ENCODE peak calls at places on chromosome 18, in nine cellular contexts. One of them, this sample, is unnamed.
A peak's percentile ranks its signal among the peaks of the same experiment; 100 is the strongest.

GRCh38 chr18:45687617-45688016 is 36.4 kb upstream of the SLC14A1 start:
- ATAC-seq in HepG2: no peak
- ATAC-seq in upper lobe of left lung: peak; percentile 18
- ATAC-seq in A549: no peak
- ATAC-seq in activated naive CD4-positive, alpha-beta T cell treated with anti-CD3 and anti-CD28 coated beads, Interleukin-2, amount 50 U/mL, for 72 hours: no peak
- ATAC-seq in Right ventricle myocardium superior: peak; percentile 30
- ATAC-seq in left lobe of liver: no peak
- ATAC-seq in naive thymus-derived CD8-positive, alpha-beta T cell: peak; percentile 52
- ATAC-seq in activated CD8-positive, alpha-beta memory T cell treated with anti-CD3 and anti-CD28 coated beads, Interleukin-2, amount 10 ng/mL, durations not matched to agents 7 days and 5 days: peak; percentile 50
- ATAC-seq in this sample: peak; percentile 23

GRCh38 chr18:12968619-12969018 is 20.8 kb downstream of the SEH1L start:
- ATAC-seq in naive thymus-derived CD8-positive, alpha-beta T cell: no peak
- ATAC-seq in activated CD8-positive, alpha-beta memory T cell treated with anti-CD3 and anti-CD28 coated beads, Interleukin-2, amount 10 ng/mL, durations not matched to agents 7 days and 5 days: peak; percentile 66
- ATAC-seq in left lobe of liver: no peak
- ATAC-seq in Right ventricle myocardium superior: no peak
- ATAC-seq in HepG2: no peak
- ATAC-seq in activated naive CD4-positive, alpha-beta T cell treated with anti-CD3 and anti-CD28 coated beads, Interleukin-2, amount 50 U/mL, for 72 hours: peak; percentile 73
- ATAC-seq in A549: no peak
- ATAC-seq in upper lobe of left lung: no peak
- ATAC-seq in this sample: no peak

GRCh38 chr18:57954928-57955327 is 89.1 kb upstream of the NEDD4L start:
- ATAC-seq in left lobe of liver: no peak
- ATAC-seq in HepG2: no peak
- ATAC-seq in Right ventricle myocardium superior: no peak
- ATAC-seq in activated CD8-positive, alpha-beta memory T cell treated with anti-CD3 and anti-CD28 coated beads, Interleukin-2, amount 10 ng/mL, durations not matched to agents 7 days and 5 days: no peak
- ATAC-seq in activated naive CD4-positive, alpha-beta T cell treated with anti-CD3 and anti-CD28 coated beads, Interleukin-2, amount 50 U/mL, for 72 hours: no peak
- ATAC-seq in A549: no peak
- ATAC-seq in naive thymus-derived CD8-positive, alpha-beta T cell: no peak
- ATAC-seq in upper lobe of left lung: peak; percentile 9
- ATAC-seq in this sample: no peak

GRCh38 chr18:35525795-35526475 is 28.2 kb upstream of the INO80C start:
- ATAC-seq in upper lobe of left lung: peak; percentile 50
- ATAC-seq in activated CD8-positive, alpha-beta memory T cell treated with anti-CD3 and anti-CD28 coated beads, Interleukin-2, amount 10 ng/mL, durations not matched to agents 7 days and 5 days: no peak
- ATAC-seq in Right ventricle myocardium superior: peak; percentile 59
- ATAC-seq in A549: no peak
- ATAC-seq in activated naive CD4-positive, alpha-beta T cell treated with anti-CD3 and anti-CD28 coated beads, Interleukin-2, amount 50 U/mL, for 72 hours: no peak
- ATAC-seq in HepG2: peak; percentile 58
- ATAC-seq in left lobe of liver: peak; percentile 56
- ATAC-seq in naive thymus-derived CD8-positive, alpha-beta T cell: no peak
- ATAC-seq in this sample: no peak

GRCh38 chr18:25759111-25759510 is 331.3 kb downstream of the SS18 start:
- ATAC-seq in naive thymus-derived CD8-positive, alpha-beta T cell: no peak
- ATAC-seq in upper lobe of left lung: no peak
- ATAC-seq in left lobe of liver: no peak
- ATAC-seq in HepG2: no peak
- ATAC-seq in activated naive CD4-positive, alpha-beta T cell treated with anti-CD3 and anti-CD28 coated beads, Interleukin-2, amount 50 U/mL, for 72 hours: no peak
- ATAC-seq in Right ventricle myocardium superior: no peak
- ATAC-seq in A549: no peak
- ATAC-seq in activated CD8-positive, alpha-beta memory T cell treated with anti-CD3 and anti-CD28 coated beads, Interleukin-2, amount 10 ng/mL, durations not matched to agents 7 days and 5 days: no peak
- ATAC-seq in this sample: no peak

GRCh38 chr18:7524786-7525185 is 42.3 kb upstream of the PTPRM start:
- ATAC-seq in naive thymus-derived CD8-positive, alpha-beta T cell: no peak
- ATAC-seq in upper lobe of left lung: peak; percentile 76
- ATAC-seq in left lobe of liver: no peak
- ATAC-seq in activated CD8-positive, alpha-beta memory T cell treated with anti-CD3 and anti-CD28 coated beads, Interleukin-2, amount 10 ng/mL, durations not matched to agents 7 days and 5 days: no peak
- ATAC-seq in Right ventricle myocardium superior: no peak
- ATAC-seq in A549: no peak
- ATAC-seq in activated naive CD4-positive, alpha-beta T cell treated with anti-CD3 and anti-CD28 coated beads, Interleukin-2, amount 50 U/mL, for 72 hours: no peak
- ATAC-seq in HepG2: no peak
- ATAC-seq in this sample: no peak

GRCh38 chr18:434410-434809 is 66.1 kb downstream of the COLEC12 start:
- ATAC-seq in naive thymus-derived CD8-positive, alpha-beta T cell: no peak
- ATAC-seq in A549: no peak
- ATAC-seq in left lobe of liver: no peak
- ATAC-seq in HepG2: no peak
- ATAC-seq in Right ventricle myocardium superior: peak; percentile 10
- ATAC-seq in activated CD8-positive, alpha-beta memory T cell treated with anti-CD3 and anti-CD28 coated beads, Interleukin-2, amount 10 ng/mL, durations not matched to agents 7 days and 5 days: no peak
- ATAC-seq in activated naive CD4-positive, alpha-beta T cell treated with anti-CD3 and anti-CD28 coated beads, Interleukin-2, amount 50 U/mL, for 72 hours: no peak
- ATAC-seq in upper lobe of left lung: peak; percentile 73
- ATAC-seq in this sample: no peak

GRCh38 chr18:26419746-26420145 is 128.6 kb downstream of the KCTD1 start:
- ATAC-seq in left lobe of liver: no peak
- ATAC-seq in upper lobe of left lung: no peak
- ATAC-seq in activated CD8-positive, alpha-beta memory T cell treated with anti-CD3 and anti-CD28 coated beads, Interleukin-2, amount 10 ng/mL, durations not matched to agents 7 days and 5 days: no peak
- ATAC-seq in activated naive CD4-positive, alpha-beta T cell treated with anti-CD3 and anti-CD28 coated beads, Interleukin-2, amount 50 U/mL, for 72 hours: no peak
- ATAC-seq in Right ventricle myocardium superior: no peak
- ATAC-seq in naive thymus-derived CD8-positive, alpha-beta T cell: no peak
- ATAC-seq in HepG2: no peak
- ATAC-seq in A549: no peak
- ATAC-seq in this sample: no peak

GRCh38 chr18:49207373-49207772 is 253.1 kb downstream of the DYM start:
- ATAC-seq in HepG2: no peak
- ATAC-seq in upper lobe of left lung: no peak
- ATAC-seq in A549: no peak
- ATAC-seq in Right ventricle myocardium superior: no peak
- ATAC-seq in left lobe of liver: no peak
- ATAC-seq in activated naive CD4-positive, alpha-beta T cell treated with anti-CD3 and anti-CD28 coated beads, Interleukin-2, amount 50 U/mL, for 72 hours: no peak
- ATAC-seq in activated CD8-positive, alpha-beta memory T cell treated with anti-CD3 and anti-CD28 coated beads, Interleukin-2, amount 10 ng/mL, durations not matched to agents 7 days and 5 days: no peak
- ATAC-seq in naive thymus-derived CD8-positive, alpha-beta T cell: no peak
- ATAC-seq in this sample: no peak

GRCh38 chr18:23650963-23651927 is 11.5 kb downstream of the ANKRD29 start:
- ATAC-seq in naive thymus-derived CD8-positive, alpha-beta T cell: no peak
- ATAC-seq in upper lobe of left lung: peak; percentile 57
- ATAC-seq in A549: peak; percentile 96
- ATAC-seq in left lobe of liver: no peak
- ATAC-seq in activated naive CD4-positive, alpha-beta T cell treated with anti-CD3 and anti-CD28 coated beads, Interleukin-2, amount 50 U/mL, for 72 hours: no peak
- ATAC-seq in HepG2: peak; percentile 42
- ATAC-seq in Right ventricle myocardium superior: no peak
- ATAC-seq in activated CD8-positive, alpha-beta memory T cell treated with anti-CD3 and anti-CD28 coated beads, Interleukin-2, amount 10 ng/mL, durations not matched to agents 7 days and 5 days: no peak
- ATAC-seq in this sample: no peak

GRCh38 chr18:62827397-62827796 is 112.1 kb downstream of the PHLPP1 start:
- ATAC-seq in activated naive CD4-positive, alpha-beta T cell treated with anti-CD3 and anti-CD28 coated beads, Interleukin-2, amount 50 U/mL, for 72 hours: no peak
- ATAC-seq in Right ventricle myocardium superior: no peak
- ATAC-seq in upper lobe of left lung: no peak
- ATAC-seq in naive thymus-derived CD8-positive, alpha-beta T cell: no peak
- ATAC-seq in activated CD8-positive, alpha-beta memory T cell treated with anti-CD3 and anti-CD28 coated beads, Interleukin-2, amount 10 ng/mL, durations not matched to agents 7 days and 5 days: no peak
- ATAC-seq in HepG2: no peak
- ATAC-seq in A549: no peak
- ATAC-seq in left lobe of liver: no peak
- ATAC-seq in this sample: no peak

GRCh38 chr18:10750386-10751035 is 224.7 kb downstream of the NAPG start:
- ATAC-seq in A549: no peak
- ATAC-seq in activated CD8-positive, alpha-beta memory T cell treated with anti-CD3 and anti-CD28 coated beads, Interleukin-2, amount 10 ng/mL, durations not matched to agents 7 days and 5 days: no peak
- ATAC-seq in naive thymus-derived CD8-positive, alpha-beta T cell: no peak
- ATAC-seq in HepG2: peak; percentile 64
- ATAC-seq in left lobe of liver: peak; percentile 14
- ATAC-seq in upper lobe of left lung: no peak
- ATAC-seq in Right ventricle myocardium superior: no peak
- ATAC-seq in activated naive CD4-positive, alpha-beta T cell treated with anti-CD3 and anti-CD28 coated beads, Interleukin-2, amount 50 U/mL, for 72 hours: no peak
- ATAC-seq in this sample: no peak

GRCh38 chr18:32530947-32531651 is 60.4 kb upstream of the GAREM1 start:
- ATAC-seq in left lobe of liver: no peak
- ATAC-seq in HepG2: no peak
- ATAC-seq in activated CD8-positive, alpha-beta memory T cell treated with anti-CD3 and anti-CD28 coated beads, Interleukin-2, amount 10 ng/mL, durations not matched to agents 7 days and 5 days: peak; percentile 83
- ATAC-seq in A549: no peak
- ATAC-seq in upper lobe of left lung: no peak
- ATAC-seq in naive thymus-derived CD8-positive, alpha-beta T cell: peak; percentile 97
- ATAC-seq in Right ventricle myocardium superior: no peak
- ATAC-seq in activated naive CD4-positive, alpha-beta T cell treated with anti-CD3 and anti-CD28 coated beads, Interleukin-2, amount 50 U/mL, for 72 hours: peak; percentile 99
- ATAC-seq in this sample: peak; percentile 92

GRCh38 chr18:50315100-50315871 is 27.8 kb upstream of the CXXC1 start:
- ATAC-seq in naive thymus-derived CD8-positive, alpha-beta T cell: no peak
- ATAC-seq in activated naive CD4-positive, alpha-beta T cell treated with anti-CD3 and anti-CD28 coated beads, Interleukin-2, amount 50 U/mL, for 72 hours: no peak
- ATAC-seq in activated CD8-positive, alpha-beta memory T cell treated with anti-CD3 and anti-CD28 coated beads, Interleukin-2, amount 10 ng/mL, durations not matched to agents 7 days and 5 days: no peak
- ATAC-seq in left lobe of liver: peak; percentile 76
- ATAC-seq in HepG2: no peak
- ATAC-seq in A549: no peak
- ATAC-seq in Right ventricle myocardium superior: no peak
- ATAC-seq in upper lobe of left lung: no peak
- ATAC-seq in this sample: no peak

GRCh38 chr18:8450013-8450412 is 159.2 kb upstream of the RAB12 start:
- ATAC-seq in naive thymus-derived CD8-positive, alpha-beta T cell: no peak
- ATAC-seq in activated CD8-positive, alpha-beta memory T cell treated with anti-CD3 and anti-CD28 coated beads, Interleukin-2, amount 10 ng/mL, durations not matched to agents 7 days and 5 days: no peak
- ATAC-seq in A549: no peak
- ATAC-seq in HepG2: peak; percentile 77
- ATAC-seq in Right ventricle myocardium superior: no peak
- ATAC-seq in upper lobe of left lung: no peak
- ATAC-seq in activated naive CD4-positive, alpha-beta T cell treated with anti-CD3 and anti-CD28 coated beads, Interleukin-2, amount 50 U/mL, for 72 hours: no peak
- ATAC-seq in left lobe of liver: peak; percentile 57
- ATAC-seq in this sample: no peak

GRCh38 chr18:36460854-36461253 is 163.3 kb downstream of the FHOD3 start:
- ATAC-seq in left lobe of liver: no peak
- ATAC-seq in upper lobe of left lung: no peak
- ATAC-seq in activated naive CD4-positive, alpha-beta T cell treated with anti-CD3 and anti-CD28 coated beads, Interleukin-2, amount 50 U/mL, for 72 hours: no peak
- ATAC-seq in HepG2: no peak
- ATAC-seq in Right ventricle myocardium superior: no peak
- ATAC-seq in naive thymus-derived CD8-positive, alpha-beta T cell: no peak
- ATAC-seq in A549: no peak
- ATAC-seq in activated CD8-positive, alpha-beta memory T cell treated with anti-CD3 and anti-CD28 coated beads, Interleukin-2, amount 10 ng/mL, durations not matched to agents 7 days and 5 days: no peak
- ATAC-seq in this sample: no peak

GRCh38 chr18:54775686-54776085 is 52.6 kb upstream of the RAB27B start:
- ATAC-seq in activated naive CD4-positive, alpha-beta T cell treated with anti-CD3 and anti-CD28 coated beads, Interleukin-2, amount 50 U/mL, for 72 hours: no peak
- ATAC-seq in Right ventricle myocardium superior: no peak
- ATAC-seq in upper lobe of left lung: peak; percentile 41
- ATAC-seq in activated CD8-positive, alpha-beta memory T cell treated with anti-CD3 and anti-CD28 coated beads, Interleukin-2, amount 10 ng/mL, durations not matched to agents 7 days and 5 days: no peak
- ATAC-seq in naive thymus-derived CD8-positive, alpha-beta T cell: no peak
- ATAC-seq in left lobe of liver: no peak
- ATAC-seq in A549: peak; percentile 96
- ATAC-seq in HepG2: peak; percentile 67
- ATAC-seq in this sample: no peak

GRCh38 chr18:50981381-50981780 is 13.5 kb downstream of the ELAC1 start:
- ATAC-seq in HepG2: no peak
- ATAC-seq in activated naive CD4-positive, alpha-beta T cell treated with anti-CD3 and anti-CD28 coated beads, Interleukin-2, amount 50 U/mL, for 72 hours: no peak
- ATAC-seq in upper lobe of left lung: no peak
- ATAC-seq in Right ventricle myocardium superior: no peak
- ATAC-seq in left lobe of liver: no peak
- ATAC-seq in naive thymus-derived CD8-positive, alpha-beta T cell: no peak
- ATAC-seq in A549: no peak
- ATAC-seq in activated CD8-positive, alpha-beta memory T cell treated with anti-CD3 and anti-CD28 coated beads, Interleukin-2, amount 10 ng/mL, durations not matched to agents 7 days and 5 days: no peak
- ATAC-seq in this sample: no peak

GRCh38 chr18:24208270-24209035 is 69.6 kb downstream of the CABYR start:
- ATAC-seq in naive thymus-derived CD8-positive, alpha-beta T cell: no peak
- ATAC-seq in HepG2: no peak
- ATAC-seq in Right ventricle myocardium superior: no peak
- ATAC-seq in upper lobe of left lung: no peak
- ATAC-seq in A549: no peak
- ATAC-seq in activated naive CD4-positive, alpha-beta T cell treated with anti-CD3 and anti-CD28 coated beads, Interleukin-2, amount 50 U/mL, for 72 hours: peak; percentile 93
- ATAC-seq in activated CD8-positive, alpha-beta memory T cell treated with anti-CD3 and anti-CD28 coated beads, Interleukin-2, amount 10 ng/mL, durations not matched to agents 7 days and 5 days: no peak
- ATAC-seq in left lobe of liver: no peak
- ATAC-seq in this sample: no peak

GRCh38 chr18:27824841-27825720 is 351.8 kb downstream of the CDH2 start:
- ATAC-seq in left lobe of liver: no peak
- ATAC-seq in activated CD8-positive, alpha-beta memory T cell treated with anti-CD3 and anti-CD28 coated beads, Interleukin-2, amount 10 ng/mL, durations not matched to agents 7 days and 5 days: no peak
- ATAC-seq in naive thymus-derived CD8-positive, alpha-beta T cell: no peak
- ATAC-seq in Right ventricle myocardium superior: no peak
- ATAC-seq in A549: no peak
- ATAC-seq in activated naive CD4-positive, alpha-beta T cell treated with anti-CD3 and anti-CD28 coated beads, Interleukin-2, amount 50 U/mL, for 72 hours: no peak
- ATAC-seq in HepG2: no peak
- ATAC-seq in upper lobe of left lung: no peak
- ATAC-seq in this sample: no peak

GRCh38 chr18:55878224-55878623 is 290.2 kb upstream of the TCF4 start:
- ATAC-seq in upper lobe of left lung: peak; percentile 80
- ATAC-seq in Right ventricle myocardium superior: no peak
- ATAC-seq in A549: no peak
- ATAC-seq in HepG2: no peak
- ATAC-seq in activated CD8-positive, alpha-beta memory T cell treated with anti-CD3 and anti-CD28 coated beads, Interleukin-2, amount 10 ng/mL, durations not matched to agents 7 days and 5 days: no peak
- ATAC-seq in left lobe of liver: no peak
- ATAC-seq in naive thymus-derived CD8-positive, alpha-beta T cell: no peak
- ATAC-seq in activated naive CD4-positive, alpha-beta T cell treated with anti-CD3 and anti-CD28 coated beads, Interleukin-2, amount 50 U/mL, for 72 hours: peak; percentile 76
- ATAC-seq in this sample: no peak

GRCh38 chr18:11998182-11998581 is 16.9 kb downstream of the IMPA2 start:
- ATAC-seq in HepG2: no peak
- ATAC-seq in activated CD8-positive, alpha-beta memory T cell treated with anti-CD3 and anti-CD28 coated beads, Interleukin-2, amount 10 ng/mL, durations not matched to agents 7 days and 5 days: no peak
- ATAC-seq in Right ventricle myocardium superior: peak; percentile 74
- ATAC-seq in A549: no peak
- ATAC-seq in activated naive CD4-positive, alpha-beta T cell treated with anti-CD3 and anti-CD28 coated beads, Interleukin-2, amount 50 U/mL, for 72 hours: no peak
- ATAC-seq in left lobe of liver: peak; percentile 47
- ATAC-seq in naive thymus-derived CD8-positive, alpha-beta T cell: no peak
- ATAC-seq in upper lobe of left lung: no peak
- ATAC-seq in this sample: no peak

GRCh38 chr18:3230401-3231334 is 10.9 kb upstream of the MYOM1 start:
- ATAC-seq in A549: no peak
- ATAC-seq in upper lobe of left lung: peak; percentile 64
- ATAC-seq in Right ventricle myocardium superior: no peak
- ATAC-seq in naive thymus-derived CD8-positive, alpha-beta T cell: no peak
- ATAC-seq in activated CD8-positive, alpha-beta memory T cell treated with anti-CD3 and anti-CD28 coated beads, Interleukin-2, amount 10 ng/mL, durations not matched to agents 7 days and 5 days: no peak
- ATAC-seq in activated naive CD4-positive, alpha-beta T cell treated with anti-CD3 and anti-CD28 coated beads, Interleukin-2, amount 50 U/mL, for 72 hours: no peak
- ATAC-seq in HepG2: no peak
- ATAC-seq in left lobe of liver: peak; percentile 84
- ATAC-seq in this sample: no peak

GRCh38 chr18:415047-415446 is 85.5 kb downstream of the COLEC12 start:
- ATAC-seq in activated naive CD4-positive, alpha-beta T cell treated with anti-CD3 and anti-CD28 coated beads, Interleukin-2, amount 50 U/mL, for 72 hours: no peak
- ATAC-seq in HepG2: no peak
- ATAC-seq in left lobe of liver: no peak
- ATAC-seq in naive thymus-derived CD8-positive, alpha-beta T cell: no peak
- ATAC-seq in activated CD8-positive, alpha-beta memory T cell treated with anti-CD3 and anti-CD28 coated beads, Interleukin-2, amount 10 ng/mL, durations not matched to agents 7 days and 5 days: no peak
- ATAC-seq in Right ventricle myocardium superior: no peak
- ATAC-seq in A549: no peak
- ATAC-seq in upper lobe of left lung: no peak
- ATAC-seq in this sample: no peak

GRCh38 chr18:44725300-44726096 is 44.8 kb downstream of the SETBP1 start:
- ATAC-seq in upper lobe of left lung: peak; percentile 72
- ATAC-seq in activated CD8-positive, alpha-beta memory T cell treated with anti-CD3 and anti-CD28 coated beads, Interleukin-2, amount 10 ng/mL, durations not matched to agents 7 days and 5 days: peak; percentile 77
- ATAC-seq in activated naive CD4-positive, alpha-beta T cell treated with anti-CD3 and anti-CD28 coated beads, Interleukin-2, amount 50 U/mL, for 72 hours: peak; percentile 92
- ATAC-seq in A549: peak; percentile 39
- ATAC-seq in naive thymus-derived CD8-positive, alpha-beta T cell: peak; percentile 67
- ATAC-seq in left lobe of liver: peak; percentile 9
- ATAC-seq in Right ventricle myocardium superior: peak; percentile 77
- ATAC-seq in HepG2: no peak
- ATAC-seq in this sample: peak; percentile 82

GRCh38 chr18:8951491-8951890 is 151.0 kb upstream of the NDUFV2 start:
- ATAC-seq in Right ventricle myocardium superior: no peak
- ATAC-seq in activated CD8-positive, alpha-beta memory T cell treated with anti-CD3 and anti-CD28 coated beads, Interleukin-2, amount 10 ng/mL, durations not matched to agents 7 days and 5 days: no peak
- ATAC-seq in upper lobe of left lung: no peak
- ATAC-seq in left lobe of liver: no peak
- ATAC-seq in activated naive CD4-positive, alpha-beta T cell treated with anti-CD3 and anti-CD28 coated beads, Interleukin-2, amount 50 U/mL, for 72 hours: no peak
- ATAC-seq in A549: no peak
- ATAC-seq in naive thymus-derived CD8-positive, alpha-beta T cell: peak; percentile 41
- ATAC-seq in HepG2: no peak
- ATAC-seq in this sample: no peak

GRCh38 chr18:10518595-10519273 is 7.1 kb upstream of the NAPG start:
- ATAC-seq in left lobe of liver: peak; percentile 21
- ATAC-seq in activated CD8-positive, alpha-beta memory T cell treated with anti-CD3 and anti-CD28 coated beads, Interleukin-2, amount 10 ng/mL, durations not matched to agents 7 days and 5 days: no peak
- ATAC-seq in Right ventricle myocardium superior: peak; percentile 79
- ATAC-seq in naive thymus-derived CD8-positive, alpha-beta T cell: no peak
- ATAC-seq in A549: no peak
- ATAC-seq in upper lobe of left lung: peak; percentile 62
- ATAC-seq in activated naive CD4-positive, alpha-beta T cell treated with anti-CD3 and anti-CD28 coated beads, Interleukin-2, amount 50 U/mL, for 72 hours: no peak
- ATAC-seq in HepG2: peak; percentile 68
- ATAC-seq in this sample: no peak

GRCh38 chr18:45998244-45998643 is 31.1 kb upstream of the EPG5 start:
- ATAC-seq in Right ventricle myocardium superior: no peak
- ATAC-seq in upper lobe of left lung: no peak
- ATAC-seq in HepG2: no peak
- ATAC-seq in A549: no peak
- ATAC-seq in activated CD8-positive, alpha-beta memory T cell treated with anti-CD3 and anti-CD28 coated beads, Interleukin-2, amount 10 ng/mL, durations not matched to agents 7 days and 5 days: peak; percentile 65
- ATAC-seq in activated naive CD4-positive, alpha-beta T cell treated with anti-CD3 and anti-CD28 coated beads, Interleukin-2, amount 50 U/mL, for 72 hours: peak; percentile 28
- ATAC-seq in naive thymus-derived CD8-positive, alpha-beta T cell: peak; percentile 85
- ATAC-seq in left lobe of liver: no peak
- ATAC-seq in this sample: peak; percentile 61

GRCh38 chr18:7877609-7878008 is 310.5 kb downstream of the PTPRM start:
- ATAC-seq in Right ventricle myocardium superior: peak; percentile 57
- ATAC-seq in naive thymus-derived CD8-positive, alpha-beta T cell: no peak
- ATAC-seq in left lobe of liver: peak; percentile 92
- ATAC-seq in activated CD8-positive, alpha-beta memory T cell treated with anti-CD3 and anti-CD28 coated beads, Interleukin-2, amount 10 ng/mL, durations not matched to agents 7 days and 5 days: no peak
- ATAC-seq in A549: peak; percentile 96
- ATAC-seq in upper lobe of left lung: no peak
- ATAC-seq in HepG2: peak; percentile 93
- ATAC-seq in activated naive CD4-positive, alpha-beta T cell treated with anti-CD3 and anti-CD28 coated beads, Interleukin-2, amount 50 U/mL, for 72 hours: no peak
- ATAC-seq in this sample: no peak

GRCh38 chr18:64119916-64120315 is 29.0 kb downstream of the LINC00305 start:
- ATAC-seq in upper lobe of left lung: no peak
- ATAC-seq in Right ventricle myocardium superior: no peak
- ATAC-seq in activated naive CD4-positive, alpha-beta T cell treated with anti-CD3 and anti-CD28 coated beads, Interleukin-2, amount 50 U/mL, for 72 hours: no peak
- ATAC-seq in HepG2: no peak
- ATAC-seq in A549: no peak
- ATAC-seq in left lobe of liver: no peak
- ATAC-seq in activated CD8-positive, alpha-beta memory T cell treated with anti-CD3 and anti-CD28 coated beads, Interleukin-2, amount 10 ng/mL, durations not matched to agents 7 days and 5 days: no peak
- ATAC-seq in naive thymus-derived CD8-positive, alpha-beta T cell: no peak
- ATAC-seq in this sample: no peak

This sample was measured in activated CD4-positive, CD25-positive, alpha-beta regulatory T cell treated with anti-CD3 and anti-CD28 coated beads, Interleukin-2, amount 50 U/mL, for 24 hours.